ENCODE peak calls at places on chromosomes 6 and 20, in seven cellular contexts. V is keratinocyte, P is H9, X is RWPE2, H is stomach, D is upper lobe of left lung, N is GM23248. O is an unnamed sample. For H3K27me3, the result is how much of the 10 kb centered on the place peaks cover.

GRCh38 chr6:467111-467510 is 75.6 kb downstream of the IRF4 start:
- DNase-seq in D (peak), H (no peak), V (no peak), X (no peak), P (no peak), N (no peak), O (no peak)

GRCh38 chr6:116012966-116013365 is 47.7 kb downstream of the FRK start:
- DNase-seq in P (no peak), X (no peak), V (peak), H (no peak), N (peak), D (no peak), O (peak)

GRCh38 chr20:46951405-46951804 is 56.8 kb downstream of the EYA2 start:
- DNase-seq in N (peak), D (no peak), X (no peak), P (no peak), V (no peak), H (no peak), O (peak)

GRCh38 chr6:46605091-46605797 is 47.4 kb downstream of the CYP39A1 start:
- DNase-seq in P (no peak), X (no peak), N (no peak), D (no peak), V (no peak), H (no peak), O (no peak)

GRCh38 chr20:41654884-41655283 is 36.7 kb upstream of the CHD6 start:
- DNase-seq in V (no peak), N (peak), D (no peak), X (no peak), H (peak), P (peak), O (no peak)

GRCh38 chr6:121573466-121573865 is 138.0 kb downstream of the GJA1 start:
- DNase-seq in H (no peak), V (no peak), X (no peak), D (no peak), N (peak), P (no peak), O (peak)

GRCh38 chr6:163146036-163146435 is 268.5 kb upstream of the QKI start:
- DNase-seq in D (no peak), V (no peak), N (peak), X (no peak), P (no peak), H (no peak), O (no peak)

GRCh38 chr6:22053385-22053997 is 243.3 kb downstream of the PRL start:
- DNase-seq in H (no peak), X (no peak), V (no peak), N (no peak), P (no peak), D (no peak), O (no peak)

GRCh38 chr6:15823838-15824414 is 161.1 kb upstream of the DTNBP1 start:
- DNase-seq in H (no peak), D (no peak), V (no peak), P (no peak), X (no peak), N (no peak), O (no peak)
- H3K27me3 ChIP-seq in H (under half), D (under half), V (under half), P (under half), X (under half), N (half or more), O (under half)

GRCh38 chr20:62831854-62832211 is 15.0 kb downstream of the COL9A3 start:
- DNase-seq in V (no peak), N (no peak), D (no peak), H (no peak), X (no peak), P (no peak), O (no peak)
- H3K27me3 ChIP-seq in V (under half), N (under half), D (under half), H (under half), X (under half), P (under half), O (under half)

DNA sequence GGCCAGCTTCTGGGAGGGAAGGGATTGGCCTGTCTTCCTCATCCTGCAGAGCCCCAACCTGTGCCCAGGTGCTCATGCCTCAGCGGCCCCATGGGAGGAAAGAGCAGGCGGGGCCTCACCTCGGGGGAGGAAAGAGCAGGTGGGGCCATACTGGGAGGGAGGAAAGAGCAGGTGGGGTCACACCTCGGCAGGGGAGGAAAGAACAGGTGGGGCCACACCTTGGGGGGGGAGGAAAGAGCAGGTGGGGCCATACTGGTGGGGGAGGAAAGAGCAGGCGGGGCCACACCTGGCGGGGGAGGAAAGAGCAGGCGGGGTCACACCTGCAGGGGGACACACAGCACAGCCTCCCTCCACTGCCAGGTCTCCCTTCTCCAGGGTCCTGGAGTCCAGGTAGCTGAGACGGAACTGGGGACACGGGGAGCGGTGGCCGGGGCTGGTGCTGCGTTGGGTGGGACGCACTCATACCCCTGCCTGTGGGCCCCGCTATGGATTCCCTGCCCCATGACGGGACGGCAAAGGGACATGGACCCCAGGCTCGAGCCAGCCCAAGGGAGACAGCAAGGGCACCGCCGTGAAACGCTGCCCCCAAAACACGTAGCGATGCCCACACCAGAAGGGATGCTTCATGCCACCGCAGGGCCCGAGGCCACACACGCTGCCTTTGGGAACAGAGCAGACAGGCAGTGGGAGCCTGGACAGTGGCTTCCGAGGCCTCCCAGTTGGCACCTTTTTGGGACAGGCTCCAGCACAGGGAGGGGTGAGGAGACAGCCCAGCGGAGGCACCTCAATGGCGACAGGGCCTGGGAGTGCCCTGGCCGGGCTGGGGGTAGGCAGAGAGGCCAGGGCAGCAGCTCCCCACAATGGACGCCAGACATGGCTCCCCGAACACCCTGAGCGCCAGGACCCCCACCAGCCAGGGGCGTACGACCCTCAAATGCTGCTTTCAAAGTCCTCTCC is 43.3 kb upstream of the CHRNA4 start:
- DNase-seq in H (no peak), P (no peak), V (no peak), D (peak), X (peak), N (no peak), O (no peak)
- H3K27me3 ChIP-seq in H (half or more), P (under half), V (under half), D (under half), X (under half), N (under half), O (under half)

GRCh38 chr20:20890751-20891150 is 178.3 kb upstream of the RALGAPA2 start:
- DNase-seq in N (no peak), P (no peak), X (no peak), H (no peak), D (peak), V (no peak), O (no peak)
- H3K27me3 ChIP-seq in N (under half), P (under half), X (under half), H (under half), D (under half), V (under half), O (under half)

GRCh38 chr6:87971605-87972262 is 75.9 kb upstream of the SPACA1 start:
- DNase-seq in X (no peak), V (no peak), N (no peak), P (no peak), H (no peak), D (no peak), O (peak)
- H3K27me3 ChIP-seq in X (under half), V (under half), N (under half), P (under half), H (under half), D (under half), O (under half)

DNA sequence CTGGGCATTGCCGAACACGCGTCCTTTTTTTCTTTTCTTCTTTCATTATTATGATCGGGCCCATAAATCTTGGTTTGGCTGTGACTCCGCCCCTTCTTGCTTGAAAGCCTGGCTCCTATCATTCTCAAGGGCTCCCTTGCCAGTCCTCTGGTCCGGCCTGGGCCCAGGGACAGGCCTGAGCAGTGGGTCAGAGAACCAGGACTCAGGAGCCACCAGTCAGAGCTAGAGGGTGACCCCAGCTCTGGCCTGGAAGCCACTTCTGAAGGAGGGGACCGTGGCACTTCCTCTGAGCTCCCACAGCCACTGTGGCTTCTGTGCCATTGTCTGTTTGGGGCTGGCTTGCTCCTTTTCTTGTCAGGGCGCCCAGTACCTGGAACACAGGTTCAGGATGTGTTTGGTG is 32.1 kb upstream of the SCRT2 start:
- DNase-seq in V (no peak), X (no peak), H (peak), N (no peak), D (no peak), P (peak), O (no peak)
- H3K27me3 ChIP-seq in V (under half), X (under half), H (half or more), N (under half), D (under half), P (under half), O (under half)

DNA sequence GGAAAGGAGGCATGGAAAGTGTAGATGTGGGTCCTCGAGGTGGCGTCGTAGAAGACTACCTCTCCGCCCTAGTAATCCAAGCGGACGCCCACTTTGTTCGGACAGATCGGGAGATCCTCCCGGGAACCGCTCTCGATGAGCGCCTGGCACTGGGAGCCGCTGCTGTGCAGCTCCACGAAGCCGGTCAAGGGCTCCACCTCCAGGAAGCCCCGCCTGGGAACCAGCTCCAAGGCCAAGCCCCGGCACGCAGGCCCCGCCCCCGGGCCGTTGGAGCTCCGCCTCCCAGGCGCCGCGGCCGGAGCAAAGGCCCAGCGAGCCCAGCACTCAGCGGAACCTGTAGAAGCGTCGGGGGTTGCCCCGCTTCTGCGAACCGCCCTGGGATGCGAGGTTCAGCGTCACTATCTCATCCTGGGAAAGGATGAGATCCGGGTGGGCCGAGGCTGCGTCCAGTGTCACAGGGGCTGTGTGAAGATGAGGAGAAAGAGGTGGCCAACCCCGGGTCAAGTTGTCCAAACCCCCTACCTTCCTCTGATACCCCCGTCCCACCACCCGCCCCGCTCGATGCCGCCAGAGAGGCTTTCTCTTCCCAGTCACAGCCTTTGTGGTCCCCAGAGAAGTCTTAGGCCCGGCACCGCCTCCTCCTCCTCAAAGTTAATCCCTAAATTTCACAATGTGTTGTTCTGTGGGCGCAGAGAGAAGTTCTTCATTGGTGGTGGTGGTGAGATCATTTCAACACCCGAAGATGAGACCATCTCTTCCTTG is 10.8 kb downstream of the TRIM31 start:
- DNase-seq in P (peak), N (peak), X (peak), H (peak), V (peak), D (peak), O (peak)
- H3K27me3 ChIP-seq in P (under half), N (under half), X (under half), H (half or more), V (under half), D (under half), O (under half)

GRCh38 chr6:152502421-152503188 is 134.6 kb downstream of the SYNE1 start:
- DNase-seq in P (no peak), D (no peak), N (no peak), V (no peak), H (no peak), X (no peak), O (peak)

GRCh38 chr6:152508477-152508876 is 128.7 kb downstream of the SYNE1 start:
- DNase-seq in D (no peak), N (peak), V (no peak), H (no peak), P (no peak), X (no peak), O (peak)

GRCh38 chr6:152503541-152503940 is 133.6 kb downstream of the SYNE1 start:
- DNase-seq in D (no peak), P (no peak), X (no peak), H (no peak), N (peak), V (no peak), O (peak)
- H3K27me3 ChIP-seq in D (under half), P (under half), X (under half), H (under half), N (under half), V (under half), O (under half)

GRCh38 chr20:36432096-36432495 is 109.2 kb upstream of the MYL9 start:
- DNase-seq in D (peak), V (no peak), P (no peak), X (no peak), N (no peak), H (no peak), O (no peak)
- H3K27me3 ChIP-seq in D (under half), V (under half), P (under half), X (under half), N (under half), H (under half), O (under half)

O was measured in bronchial epithelial cell.